ENCODE peak calls at places on chromosomes 11 and 22, in four cellular contexts. Z is PC-3, G is GM12878, W is fibroblast of the aortic adventitia. K is an unnamed sample.

GRCh38 chr11:3849297-3849874 is 6.1 kb upstream of the STIM1 start:
- DNase-seq in Z (peak), G (no peak), W (peak), K (peak)

GRCh38 chr11:78351193-78351592 is 66.4 kb downstream of the GAB2 start:
- DNase-seq in Z (no peak), G (no peak), W (no peak), K (no peak)

GRCh38 chr11:446886-447285 is 3.2 kb upstream of the PTDSS2 start:
- DNase-seq in Z (no peak), G (no peak), W (no peak), K (no peak)

GRCh38 chr11:34475656-34476055 is 36.9 kb downstream of the CAT start:
- DNase-seq in Z (no peak), G (no peak), W (peak), K (no peak)

GRCh38 chr11:113465786-113466185 is 9.4 kb downstream of the DRD2 start:
- DNase-seq in Z (peak), G (no peak), W (no peak), K (no peak)

GRCh38 chr11:122202161-122202950 is 86.3 kb upstream of the BLID start:
- DNase-seq in Z (peak), G (no peak), W (peak), K (peak)

GRCh38 chr11:116148056-116148455 is 624.7 kb downstream of the BUD13 start:
- DNase-seq in Z (no peak), G (no peak), W (no peak), K (no peak)

GRCh38 chr11:19753451-19754041 is 40.9 kb downstream of the NAV2 start:
- DNase-seq in Z (peak), G (no peak), W (no peak), K (no peak)

GRCh38 chr11:90722552-90723190 is 499.8 kb upstream of the CHORDC1 start:
- DNase-seq in Z (no peak), G (no peak), W (no peak), K (no peak)

GRCh38 chr11:134951305-134951700 is 539.3 kb upstream of the B3GAT1 start:
- DNase-seq in Z (peak), G (no peak), W (peak), K (peak)

GRCh38 chr11:120023551-120023950 is 114.4 kb downstream of the TRIM29 start:
- DNase-seq in Z (no peak), G (no peak), W (no peak), K (no peak)

GRCh38 chr22:26515938-26516337 is 3.7 kb upstream of the TFIP11 start:
- DNase-seq in Z (no peak), G (no peak), W (no peak), K (no peak)

GRCh38 chr11:45665933-45666647 is 668 bp upstream of the CHST1 start:
- DNase-seq in Z (no peak), G (no peak), W (no peak), K (no peak)
- H3K4me3 ChIP-seq in Z (no peak), G (no peak), W (no peak), K (no peak)

DNA sequence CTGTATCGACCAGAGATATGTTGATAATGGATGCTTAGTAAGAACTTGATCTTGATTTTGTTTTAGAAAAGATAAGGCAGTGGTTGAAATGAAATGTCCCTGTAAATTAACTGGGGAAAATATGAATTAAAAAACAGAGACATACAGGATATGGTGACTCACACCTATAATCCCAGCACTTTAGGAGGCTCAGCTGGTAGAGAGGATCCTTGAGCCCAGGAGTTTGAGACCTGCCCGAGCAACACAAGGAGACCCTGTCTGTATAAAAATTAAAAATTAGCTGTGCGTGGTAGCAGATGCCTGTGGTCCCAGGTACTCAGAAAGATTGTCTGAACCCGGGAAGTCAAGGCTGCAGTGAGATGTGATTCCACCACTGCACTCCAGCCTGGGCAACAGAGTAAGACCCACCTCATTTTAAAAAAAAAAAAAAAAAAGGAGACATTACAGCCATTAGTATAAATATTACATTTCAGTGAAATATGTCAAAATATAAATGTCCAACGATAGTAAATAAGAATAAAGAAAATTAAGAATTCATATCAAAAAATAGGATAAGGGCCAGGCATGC is 4.6 kb downstream of the PICALM start:
- DNase-seq in Z (peak), G (no peak), W (peak), K (peak)
- H3K4me3 ChIP-seq in Z (peak), G (peak), W (peak), K (peak)

DNA sequence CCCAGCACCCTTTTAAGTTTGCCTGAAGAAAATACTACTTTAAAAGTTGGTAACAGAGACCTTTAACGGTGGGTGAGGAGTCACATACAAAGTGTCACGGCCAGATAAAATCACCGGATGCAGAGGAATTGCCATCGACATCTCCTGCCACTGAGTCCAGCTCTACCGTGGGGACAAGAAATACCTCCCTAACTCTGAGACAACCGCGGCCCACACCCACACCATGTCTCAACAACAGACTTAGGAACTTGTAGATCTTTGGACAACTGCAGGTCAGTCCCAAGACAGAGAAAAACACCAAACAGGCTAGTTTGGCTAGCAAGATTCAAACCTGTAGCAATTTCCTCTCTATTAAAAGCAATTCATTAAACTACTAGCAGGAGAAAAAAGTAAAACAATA is 669 bp downstream of the ETS1 start:
- DNase-seq in Z (no peak), G (no peak), W (no peak), K (no peak)
- H3K4me3 ChIP-seq in Z (no peak), G (no peak), W (no peak), K (no peak)

GRCh38 chr22:24422078-24422665 is 5.2 kb upstream of the ADORA2A start:
- DNase-seq in Z (no peak), G (no peak), W (peak), K (no peak)

GRCh38 chr22:24421428-24421931 is 5.9 kb upstream of the ADORA2A start:
- DNase-seq in Z (peak), G (no peak), W (no peak), K (no peak)

GRCh38 chr22:24424901-24425775 is 2.3 kb upstream of the ADORA2A start:
- DNase-seq in Z (no peak), G (no peak), W (no peak), K (no peak)

GRCh38 chr22:24424001-24424900 is 3.1 kb upstream of the ADORA2A start:
- DNase-seq in Z (no peak), G (no peak), W (no peak), K (no peak)

GRCh38 chr22:24423519-24424000 is 3.8 kb upstream of the ADORA2A start:
- DNase-seq in Z (peak), G (no peak), W (peak), K (no peak)
- H3K4me3 ChIP-seq in Z (peak), G (peak), W (peak), K (peak)

DNA sequence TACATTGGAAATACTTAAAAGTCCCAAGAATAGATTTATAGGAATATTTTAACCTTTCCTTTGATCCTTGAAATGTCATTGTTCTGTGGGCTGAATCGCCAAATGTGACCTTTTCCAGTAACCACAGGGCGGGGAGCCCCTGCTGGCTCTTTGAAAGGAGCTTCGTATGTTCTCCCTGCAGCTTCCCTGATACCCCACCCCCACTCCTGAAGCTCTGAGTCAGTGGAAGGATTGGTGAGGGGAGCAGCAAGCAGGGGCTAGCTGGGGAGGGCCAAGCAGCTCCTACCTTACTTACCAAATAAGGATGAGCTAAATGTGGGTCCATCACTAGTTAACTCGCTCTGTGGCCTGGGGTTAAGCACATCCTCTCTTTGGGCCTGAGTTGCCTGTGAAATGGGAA is 87.7 kb downstream of the CHST1 start:
- DNase-seq in Z (no peak), G (no peak), W (no peak), K (no peak)
- H3K4me3 ChIP-seq in Z (no peak), G (no peak), W (no peak), K (no peak)

GRCh38 chr11:101126551-101127347 is 2.9 kb downstream of the PGR start:
- DNase-seq in Z (no peak), G (no peak), W (peak), K (peak)

GRCh38 chr11:101127348-101127698 is 2.3 kb downstream of the PGR start:
- DNase-seq in Z (no peak), G (no peak), W (no peak), K (peak)

GRCh38 chr11:101128571-101129202 is 926 bp downstream of the PGR start:
- DNase-seq in Z (no peak), G (no peak), W (no peak), K (peak)

GRCh38 chr11:101129203-101129943 is at the start of gene PGR:
- DNase-seq in Z (no peak), G (no peak), W (no peak), K (peak)

GRCh38 chr11:101127699-101128570 is 1.7 kb downstream of the PGR start:
- DNase-seq in Z (no peak), G (no peak), W (no peak), K (peak)
- H3K4me3 ChIP-seq in Z (no peak), G (no peak), W (peak), K (peak)

GRCh38 chr11:75762158-75762557 is 6.4 kb upstream of the DGAT2 start:
- DNase-seq in Z (no peak), G (no peak), W (no peak), K (no peak)
- H3K4me3 ChIP-seq in Z (no peak), G (no peak), W (no peak), K (no peak)

GRCh38 chr11:47377571-47378010 is 756 bp downstream of the SPI1 start:
- DNase-seq in Z (no peak), G (no peak), W (no peak), K (no peak)

GRCh38 chr11:47376543-47377371 is 1.6 kb downstream of the SPI1 start:
- DNase-seq in Z (no peak), G (no peak), W (no peak), K (no peak)

GRCh38 chr11:47375020-47375419 is 3.3 kb downstream of the SPI1 start:
- DNase-seq in Z (no peak), G (no peak), W (no peak), K (no peak)

GRCh38 chr11:47375546-47376085 is 2.7 kb downstream of the SPI1 start:
- DNase-seq in Z (no peak), G (no peak), W (no peak), K (no peak)

GRCh38 chr11:47376183-47376542 is 2.2 kb downstream of the SPI1 start:
- DNase-seq in Z (no peak), G (no peak), W (no peak), K (no peak)
- H3K4me3 ChIP-seq in Z (no peak), G (peak), W (no peak), K (no peak)

GRCh38 chr11:76767659-76768058 is 15.5 kb upstream of the TSKU start:
- DNase-seq in Z (no peak), G (no peak), W (no peak), K (no peak)

GRCh38 chr11:76768091-76769047 is 14.8 kb upstream of the TSKU start:
- DNase-seq in Z (no peak), G (no peak), W (peak), K (no peak)

GRCh38 chr11:76769645-76770586 is 13.2 kb upstream of the TSKU start:
- DNase-seq in Z (peak), G (no peak), W (peak), K (peak)

GRCh38 chr11:76770642-76771445 is 12.3 kb upstream of the TSKU start:
- DNase-seq in Z (peak), G (no peak), W (peak), K (peak)

GRCh38 chr11:76769071-76769560 is 14.0 kb upstream of the TSKU start:
- DNase-seq in Z (no peak), G (no peak), W (no peak), K (peak)
- H3K4me3 ChIP-seq in Z (no peak), G (no peak), W (no peak), K (no peak)

K was measured in fibroblast of villous mesenchyme.